ENCODE peak calls at places on chromosomes 13 and 19, in eight cellular contexts. H is DND-41, Q is cardiac muscle cell, S is heart right ventricle, R is fibroblast of villous mesenchyme, P is sigmoid colon, O is GM06990, T is cardiac fibroblast. G is an unnamed sample.

GRCh38 chr19:54335164-54335563 is 3.8 kb downstream of the LILRA4 start:
- DNase-seq in H (no peak), Q (no peak), S (no peak), R (no peak), P (no peak), O (no peak), T (no peak), G (no peak)

GRCh38 chr13:102277286-102277685 is 124.6 kb downstream of the FGF14 start:
- DNase-seq in H (no peak), Q (no peak), S (peak; percentile 29), R (peak; percentile 54), P (no peak), O (no peak), T (no peak), G (no peak)

GRCh38 chr13:72570019-72570418 is 157.4 kb downstream of the MZT1 start:
- DNase-seq in H (no peak), Q (no peak), S (no peak), R (no peak), P (no peak), O (no peak), T (no peak), G (no peak)

GRCh38 chr19:45499196-45500180 is 1.2 kb downstream of the PPM1N start:
- DNase-seq in H (peak; percentile 50), Q (peak; percentile 49), S (no peak), R (peak; percentile 36), P (no peak), O (peak; percentile 84), T (peak; percentile 53), G (peak; percentile 28)

GRCh38 chr13:92838786-92839185 is 387.8 kb upstream of the GPC6 start:
- DNase-seq in H (no peak), Q (no peak), S (no peak), R (peak; percentile 42), P (no peak), O (no peak), T (peak; percentile 83), G (no peak)

GRCh38 chr19:32345261-32346207 is at the start of gene ZNF507:
- DNase-seq in H (peak; percentile 86), Q (peak; percentile 88), S (peak; percentile 82), R (peak; percentile 73), P (peak; percentile 90), O (peak; percentile 88), T (peak; percentile 78), G (peak; percentile 73)

GRCh38 chr13:111187879-111188643 is 73.0 kb downstream of the ARHGEF7 start:
- DNase-seq in H (peak; percentile 78), Q (peak; percentile 47), S (no peak), R (peak; percentile 52), P (no peak), O (no peak), T (peak; percentile 43), G (peak; percentile 61)

GRCh38 chr19:52662631-52663030 is 24.5 kb upstream of the ZNF83 start:
- DNase-seq in H (no peak), Q (no peak), S (no peak), R (no peak), P (no peak), O (no peak), T (no peak), G (no peak)

GRCh38 chr19:49677232-49677881 is at the start of gene PRMT1:
- DNase-seq in H (no peak), Q (peak; percentile 65), S (no peak), R (no peak), P (no peak), O (peak; percentile 70), T (no peak), G (peak; percentile 73)

GRCh38 chr13:65746522-65746921 is 1483.6 kb downstream of the PCDH9 start:
- DNase-seq in H (no peak), Q (no peak), S (no peak), R (no peak), P (no peak), O (no peak), T (no peak), G (no peak)

GRCh38 chr19:28294395-28294794 is 918.6 kb downstream of the UQCRFS1 start:
- DNase-seq in H (no peak), Q (no peak), S (no peak), R (peak; percentile 23), P (no peak), O (no peak), T (peak; percentile 61), G (peak; percentile 16)

DNA sequence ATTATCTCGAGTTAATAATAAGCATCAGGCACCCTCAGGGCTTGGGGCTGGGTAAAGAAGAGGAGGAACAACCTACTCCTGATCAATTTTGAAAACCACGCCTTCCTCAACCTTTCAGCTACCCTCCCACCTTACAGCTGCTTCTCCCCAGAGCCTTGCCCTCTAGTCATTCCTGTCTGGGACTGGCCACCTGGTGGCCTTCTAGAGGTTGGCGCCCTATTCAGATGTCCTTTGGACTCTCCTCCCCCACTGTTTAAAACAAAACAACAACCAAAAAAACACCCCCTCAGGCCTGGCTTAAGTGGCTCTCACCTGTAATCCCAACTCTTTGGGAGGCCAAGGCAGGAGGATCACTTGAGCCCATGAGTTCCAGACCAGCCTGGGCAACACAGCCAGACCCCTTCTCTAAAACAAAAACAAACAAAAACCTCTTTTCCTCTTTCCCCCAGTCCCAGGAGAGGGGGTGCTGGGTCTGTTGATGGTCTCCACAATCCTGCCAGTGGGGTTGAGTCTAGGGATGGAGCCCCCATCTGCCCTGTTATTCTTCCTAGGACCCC is 62.3 kb downstream of the CCDC70 start:
- DNase-seq in H (no peak), Q (no peak), S (no peak), R (no peak), P (no peak), O (no peak), T (no peak), G (peak; percentile 44)
- TF ChIP-seq CTCF in H (peak; percentile 39), Q (peak; percentile 24), S (no peak), R (peak; percentile 29), P (no peak), O (no peak), T (peak; percentile 32), G (peak; percentile 53)

DNA sequence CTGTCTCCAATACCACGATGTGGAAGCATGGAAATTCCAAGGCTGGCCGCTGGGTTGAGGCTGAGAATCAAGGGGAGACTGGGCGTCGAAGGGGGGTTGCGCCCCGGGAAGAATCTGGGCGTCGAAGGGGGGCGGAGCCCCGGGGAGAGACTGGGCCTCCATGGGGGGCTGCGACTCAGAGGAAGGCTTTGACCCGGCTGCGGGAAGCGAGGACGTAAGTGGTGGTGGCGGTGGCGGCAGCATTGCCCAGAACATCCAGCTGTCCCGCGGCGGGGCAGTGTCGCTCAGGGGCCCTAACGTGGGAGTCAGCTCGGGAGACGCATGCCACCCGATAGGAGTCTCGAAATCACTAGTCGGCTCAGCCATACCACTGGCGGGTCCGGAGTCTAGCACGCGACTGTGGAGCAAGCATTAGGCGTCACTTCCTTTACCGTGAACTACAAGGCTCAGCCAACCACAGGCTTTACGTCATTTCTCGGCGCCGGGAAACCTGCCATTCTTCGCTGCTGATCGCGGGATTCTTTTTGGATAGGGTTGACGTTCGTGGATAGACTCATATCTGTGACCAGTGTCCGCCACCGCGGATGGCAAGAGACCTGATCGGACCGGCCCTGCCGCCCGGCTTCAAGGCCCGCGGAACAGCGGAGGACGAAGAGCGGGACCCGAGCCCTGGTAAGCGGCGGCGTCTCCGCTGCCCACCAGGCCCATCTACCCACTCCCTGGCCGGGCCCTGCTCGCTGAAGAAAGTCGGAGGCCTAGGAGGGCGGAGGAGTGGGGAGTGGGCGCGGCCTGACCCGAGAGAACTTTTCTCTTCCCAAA is at the start of the genes GPALPP1 and NUFIP1:
- DNase-seq in H (peak; percentile 89), Q (peak; percentile 99), S (peak; percentile 96), R (peak; percentile 96), P (peak; percentile 95), O (peak; percentile 82), T (peak; percentile 93), G (peak; percentile 96)
- TF ChIP-seq CTCF in H (no peak), Q (no peak), S (peak; percentile 7), R (no peak), P (peak; percentile 29), O (no peak), T (no peak), G (no peak)

GRCh38 chr13:50539791-50540530 is 303.5 kb downstream of the DLEU7 start:
- DNase-seq in H (no peak), Q (no peak), S (no peak), R (no peak), P (no peak), O (no peak), T (peak; percentile 28), G (no peak)
- TF ChIP-seq CTCF in H (no peak), Q (no peak), S (no peak), R (no peak), P (no peak), O (no peak), T (no peak), G (no peak)

GRCh38 chr19:9934132-9934950 is 2.0 kb downstream of the OLFM2 start:
- DNase-seq in H (peak; percentile 72), Q (peak; percentile 88), S (peak; percentile 59), R (peak; percentile 71), P (peak; percentile 80), O (peak; percentile 73), T (peak; percentile 74), G (peak; percentile 85)
- TF ChIP-seq CTCF in H (peak; percentile 73), Q (peak; percentile 85), S (peak; percentile 83), R (peak; percentile 77), P (peak; percentile 80), O (peak; percentile 95), T (peak; percentile 92), G (peak; percentile 95)

GRCh38 chr19:5803752-5804515 is 933 bp upstream of the NRTN start:
- DNase-seq in H (peak; percentile 96), Q (peak; percentile 95), S (peak; percentile 85), R (peak; percentile 87), P (peak; percentile 95), O (peak; percentile 91), T (peak; percentile 90), G (peak; percentile 89)
- TF ChIP-seq CTCF in H (peak; percentile 98), Q (peak; percentile 99), S (peak; percentile 86), R (peak; percentile 99), P (peak; percentile 92), O (peak; percentile 96), T (peak; percentile 77), G (peak; percentile 85)

GRCh38 chr13:52846567-52847321 is 1.7 kb downstream of the PCDH8 start:
- DNase-seq in H (no peak), Q (peak; percentile 90), S (peak; percentile 34), R (peak; percentile 4), P (no peak), O (no peak), T (peak; percentile 27), G (no peak)
- TF ChIP-seq CTCF in H (no peak), Q (peak; percentile 52), S (peak; percentile 39), R (no peak), P (no peak), O (no peak), T (peak; percentile 3), G (no peak)

DNA sequence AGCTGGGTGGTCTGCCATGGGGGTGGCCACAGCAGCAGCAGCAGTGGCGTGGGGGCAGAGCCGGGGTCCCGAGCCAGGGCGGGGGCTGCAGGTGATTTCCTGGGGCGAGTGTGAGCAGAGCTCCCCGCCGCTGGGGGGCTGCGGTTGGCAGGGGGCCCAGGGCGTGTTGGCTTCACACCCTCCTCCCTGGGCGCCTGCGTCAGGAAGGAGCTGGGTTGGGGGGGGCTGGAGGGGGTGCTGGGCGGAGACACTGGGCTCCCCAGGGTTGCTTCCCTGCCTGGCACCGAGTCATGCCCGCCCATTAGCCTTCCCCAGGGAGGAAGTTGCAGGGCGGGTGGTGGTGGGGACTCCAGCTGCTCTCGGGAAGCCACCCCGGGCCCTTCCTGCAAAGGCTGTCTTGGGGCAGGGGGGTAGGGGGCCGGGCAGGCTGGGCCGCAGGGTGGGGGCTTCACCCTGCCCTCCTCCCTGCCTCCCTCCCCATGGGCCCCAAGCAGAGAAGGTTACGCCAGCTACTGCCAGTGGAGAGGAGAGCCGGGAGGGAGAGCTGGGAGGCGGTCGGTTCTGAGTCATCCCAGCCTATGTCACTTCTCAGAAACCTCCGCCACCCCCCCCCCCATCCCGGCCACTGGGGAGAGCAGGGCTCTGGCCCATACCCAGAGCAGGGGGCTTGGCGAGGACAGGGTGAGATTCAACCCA is 4.6 kb downstream of the MIDN start:
- DNase-seq in H (peak; percentile 96), Q (no peak), S (peak; percentile 94), R (peak; percentile 99), P (peak; percentile 98), O (peak; percentile 76), T (peak; percentile 99), G (peak; percentile 93)
- TF ChIP-seq CTCF in H (peak; percentile 17), Q (no peak), S (no peak), R (no peak), P (peak; percentile 23), O (peak; percentile 15), T (no peak), G (no peak)